ENCODE peak calls at places on chromosomes 16 and 17, in five cellular contexts. O is fibroblast of mammary gland, Z is fibroblast of lung, U is right lobe of liver, E is heart left ventricle. Y is an unnamed sample.

GRCh38 chr17:75776399-75777242 is 8.0 kb upstream of the UNK start:
- DNase-seq in O (peak), Z (no peak), U (no peak), E (no peak), Y (no peak)

GRCh38 chr16:1070084-1070987 is 2.2 kb upstream of the SSTR5 start:
- DNase-seq in O (no peak), Z (no peak), U (no peak), E (no peak), Y (no peak)

GRCh38 chr16:84917492-84917891 is 93.8 kb downstream of the ZDHHC7 start:
- DNase-seq in O (no peak), Z (no peak), U (no peak), E (no peak), Y (no peak)

GRCh38 chr17:77186141-77186604 is 45.4 kb downstream of the SEC14L1 start:
- DNase-seq in O (no peak), Z (no peak), U (no peak), E (peak), Y (no peak)

GRCh38 chr17:4968166-4968915 is 724 bp upstream of the SPAG7 start:
- DNase-seq in O (no peak), Z (no peak), U (no peak), E (no peak), Y (no peak)

GRCh38 chr17:57989011-57989345 is 924 bp upstream of the VEZF1 start:
- DNase-seq in O (peak), Z (peak), U (no peak), E (peak), Y (peak)

GRCh38 chr16:577796-578195 is 8.0 kb downstream of the PIGQ start:
- DNase-seq in O (no peak), Z (no peak), U (no peak), E (no peak), Y (no peak)

GRCh38 chr17:1580979-1581676 is 18.5 kb upstream of the PITPNA start:
- DNase-seq in O (no peak), Z (no peak), U (no peak), E (no peak), Y (no peak)

GRCh38 chr17:9931144-9931543 is 26.1 kb upstream of the RCVRN start:
- DNase-seq in O (no peak), Z (no peak), U (no peak), E (no peak), Y (no peak)

GRCh38 chr16:59880626-59881025 is 1146.5 kb upstream of the GOT2 start:
- DNase-seq in O (no peak), Z (peak), U (no peak), E (no peak), Y (no peak)

GRCh38 chr16:35196313-35196712 is 1736.9 kb downstream of the TP53TG3F start:
- DNase-seq in O (no peak), Z (no peak), U (no peak), E (no peak), Y (no peak)

DNA sequence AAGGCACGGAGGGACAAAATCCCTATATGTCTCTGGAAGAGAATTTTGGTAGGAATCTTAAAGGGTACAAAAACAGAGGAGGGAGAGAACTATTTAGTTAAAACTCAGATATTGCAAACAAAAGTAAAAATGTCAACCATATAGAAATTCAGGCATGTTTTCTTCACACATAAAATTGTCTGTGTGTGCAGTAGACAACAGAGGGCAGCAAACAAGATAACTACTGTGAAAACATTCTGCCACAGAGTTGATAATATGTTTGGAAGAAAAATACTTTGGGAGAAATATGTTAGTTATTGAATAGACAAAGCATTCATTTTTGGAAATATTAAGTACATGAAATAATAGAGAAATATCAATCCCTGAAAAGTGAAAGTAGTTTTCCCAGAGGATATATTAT is 56.2 kb downstream of the SNX11 start:
- DNase-seq in O (no peak), Z (no peak), U (no peak), E (no peak), Y (no peak)
- TF ChIP-seq CTCF in O (no peak), Z (no peak), U (peak), E (no peak), Y (peak)

GRCh38 chr16:29977063-29977462 is 3.4 kb downstream of the TAOK2 start:
- DNase-seq in O (no peak), Z (no peak), U (no peak), E (peak), Y (no peak)
- H3K4me3 ChIP-seq in O (no peak), Z (no peak), U (no peak), E (peak), Y (no peak)

DNA sequence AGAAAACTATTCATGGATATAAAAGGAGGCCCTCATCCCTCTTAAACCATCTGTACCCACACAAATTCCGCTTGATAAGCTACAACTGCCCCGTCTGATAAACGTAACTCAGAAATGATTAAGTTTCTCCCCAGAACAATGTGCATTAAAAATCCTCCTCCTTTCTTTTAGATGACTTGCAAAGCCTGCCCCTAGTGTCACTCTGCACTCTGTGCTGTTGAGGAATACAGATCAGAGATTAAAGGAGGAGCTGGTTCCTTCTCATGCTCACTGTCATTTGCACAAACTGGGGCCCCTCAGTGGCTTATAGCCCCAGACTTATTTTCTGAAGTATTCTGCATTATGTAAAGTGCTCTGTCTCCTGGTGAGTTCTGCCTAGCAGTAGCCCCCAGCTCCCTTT is 33.3 kb downstream of the CDRT15 start:
- DNase-seq in O (no peak), Z (no peak), U (no peak), E (no peak), Y (no peak)
- TF ChIP-seq CTCF in O (peak), Z (no peak), U (no peak), E (no peak), Y (peak)

DNA sequence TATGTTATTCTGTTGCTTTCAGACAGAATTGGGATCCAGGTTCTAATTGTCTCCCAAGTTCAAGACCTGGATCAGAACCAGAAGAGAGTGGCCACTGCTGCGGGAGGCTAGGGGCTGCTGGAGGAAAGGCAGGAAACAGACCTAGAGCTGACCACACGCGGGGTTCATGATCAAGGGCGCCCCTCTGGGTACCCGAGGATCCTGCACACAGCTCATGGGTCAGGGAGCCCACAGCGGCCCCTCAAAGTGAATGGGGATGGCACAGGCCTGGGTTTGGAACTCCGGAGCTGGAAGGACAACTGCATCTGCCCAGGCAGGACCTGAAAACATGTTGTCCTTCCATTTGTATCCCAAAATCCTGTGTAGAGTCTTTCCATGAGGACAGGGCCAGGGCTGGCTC is 107.0 kb downstream of the RMI2 start:
- DNase-seq in O (no peak), Z (no peak), U (no peak), E (no peak), Y (no peak)
- H3K4me3 ChIP-seq in O (no peak), Z (no peak), U (no peak), E (no peak), Y (no peak)

GRCh38 chr16:69395859-69396186 is 10.0 kb upstream of the TERF2 start:
- DNase-seq in O (no peak), Z (no peak), U (no peak), E (no peak), Y (no peak)
- TF ChIP-seq CTCF in O (no peak), Z (no peak), U (no peak), E (no peak), Y (no peak)

GRCh38 chr16:89053725-89054029 is 40.0 kb upstream of the ACSF3 start:
- DNase-seq in O (no peak), Z (no peak), U (no peak), E (no peak), Y (no peak)

GRCh38 chr16:89051521-89052166 is 42.0 kb upstream of the ACSF3 start:
- DNase-seq in O (no peak), Z (no peak), U (no peak), E (no peak), Y (no peak)

GRCh38 chr16:89054261-89054661 is 39.4 kb upstream of the ACSF3 start:
- DNase-seq in O (no peak), Z (no peak), U (no peak), E (no peak), Y (no peak)

GRCh38 chr16:89052191-89052787 is 41.4 kb upstream of the ACSF3 start:
- DNase-seq in O (no peak), Z (peak), U (no peak), E (no peak), Y (no peak)

DNA sequence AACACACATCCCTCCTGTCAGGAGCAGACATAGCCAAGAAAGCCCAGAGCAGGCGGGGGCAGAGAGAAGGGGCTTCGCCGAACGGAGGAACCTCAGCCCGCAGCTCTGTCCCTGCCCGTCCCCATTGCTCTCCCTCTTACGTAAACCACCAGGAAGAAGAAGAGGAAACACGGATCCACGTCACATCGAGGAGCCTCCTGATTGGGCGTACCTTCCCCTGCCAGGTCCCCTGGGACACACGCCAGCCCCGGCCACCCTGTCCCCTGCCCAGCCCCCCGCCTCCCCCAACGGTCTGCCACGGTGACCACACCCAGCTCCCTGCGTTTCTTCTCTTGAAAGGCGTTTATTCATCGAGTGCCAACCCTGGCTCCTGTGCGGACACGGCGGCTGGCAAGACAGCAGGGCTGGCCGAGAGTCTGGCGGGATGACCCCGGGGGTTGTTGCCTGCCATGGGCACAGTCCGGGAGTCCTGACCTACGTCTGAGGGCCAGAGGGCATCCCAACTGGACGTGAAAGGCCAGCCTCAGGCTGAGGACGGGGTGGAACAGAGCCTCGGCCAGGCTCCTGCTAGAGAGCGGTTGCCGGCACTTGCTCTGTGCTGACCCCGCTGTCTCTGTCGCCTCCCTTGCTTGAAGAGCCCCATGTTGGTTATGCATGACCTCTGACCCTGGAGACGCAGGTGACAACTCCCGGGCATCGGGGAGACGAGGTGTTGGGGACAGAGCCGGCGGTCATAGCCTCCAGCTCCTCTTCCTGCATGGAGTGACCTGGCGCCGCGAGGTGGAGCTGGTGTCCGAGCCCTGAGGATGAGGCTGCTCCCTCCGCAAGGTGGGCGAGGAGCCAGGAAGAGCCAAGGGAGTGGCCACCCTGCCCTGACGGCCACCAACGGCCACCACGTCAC is 40.6 kb upstream of the ACSF3 start:
- DNase-seq in O (no peak), Z (peak), U (no peak), E (no peak), Y (peak)
- H3K4me3 ChIP-seq in O (no peak), Z (no peak), U (no peak), E (no peak), Y (peak)